ENCODE peak calls at places on chromosomes 4 and X, in nine cellular contexts. P is G401; O is anterior cingulate cortex; M is AG10803; Q is HFFc6; Y is T-helper 2 cell; E is HTR-8/SVneo; B is heart right ventricle; T is activated T-cell treated with anti-CD3 and anti-CD28 coated beads, Interleukin-2, amount 50 U/mL, for 48 hours. G is an unnamed sample.

GRCh38 chrX:107968623-107969022 is 13.5 kb downstream of the TEX13B start:
- DNase-seq in T (no peak), Q (no peak), O (no peak), E (no peak), M (no peak), Y (no peak), P (no peak), B (no peak), G (no peak)

GRCh38 chr4:55733874-55734437 is 85.6 kb upstream of the EXOC1L start:
- DNase-seq in O (no peak), T (no peak), Q (peak; percentile 10), Y (no peak), B (peak; percentile 16), M (peak; percentile 29), P (no peak), E (no peak), G (no peak)

GRCh38 chr4:15506464-15506863 is 36.8 kb downstream of the CC2D2A start:
- DNase-seq in M (peak; percentile 23), P (no peak), O (no peak), Y (no peak), T (no peak), E (no peak), B (no peak), Q (peak; percentile 36), G (peak; percentile 13)

GRCh38 chr4:18882468-18882867 is 860.9 kb upstream of the LCORL start:
- DNase-seq in T (no peak), M (peak; percentile 50), Q (peak; percentile 74), O (no peak), E (peak; percentile 51), B (no peak), Y (no peak), P (no peak), G (peak; percentile 12)

GRCh38 chr4:165208741-165209388 is 1.5 kb downstream of the KLHL2 start:
- DNase-seq in Y (no peak), O (no peak), Q (no peak), M (no peak), P (peak; percentile 63), T (peak; percentile 42), E (no peak), B (no peak), G (no peak)

GRCh38 chr4:72031868-72032619 is at the start of gene NPFFR2:
- DNase-seq in P (no peak), T (no peak), E (peak; percentile 4), O (peak; percentile 8), B (peak; percentile 4), Y (no peak), M (peak; percentile 28), Q (no peak), G (peak; percentile 8)

GRCh38 chr4:80090101-80090500 is 17.1 kb upstream of the ANTXR2 start:
- DNase-seq in M (no peak), E (no peak), Q (no peak), B (no peak), P (no peak), T (no peak), O (no peak), Y (no peak), G (no peak)

GRCh38 chr4:90181644-90182043 is 54.5 kb downstream of the CCSER1 start:
- DNase-seq in M (no peak), E (no peak), Q (no peak), P (no peak), T (no peak), Y (no peak), B (no peak), O (no peak), G (no peak)

GRCh38 chrX:132592880-132593279 is 104.0 kb upstream of the MBNL3 start:
- DNase-seq in Y (no peak), Q (no peak), B (no peak), T (no peak), E (no peak), M (peak; percentile 5), O (no peak), P (no peak), G (peak; percentile 8)

GRCh38 chrX:30898886-30899285 is 9.8 kb upstream of the TAB3 start:
- DNase-seq in Y (no peak), O (no peak), P (no peak), M (no peak), B (no peak), T (no peak), E (no peak), Q (no peak), G (no peak)

GRCh38 chr4:117893207-117893606 is 141.1 kb upstream of the NDST3 start:
- DNase-seq in Q (no peak), P (no peak), O (no peak), T (no peak), M (no peak), E (no peak), Y (no peak), B (no peak), G (no peak)

GRCh38 chr4:188147776-188148175 is 8.5 kb downstream of the TRIML1 start:
- DNase-seq in E (no peak), M (no peak), B (no peak), O (no peak), Y (no peak), Q (no peak), P (no peak), T (no peak), G (no peak)

GRCh38 chr4:2802618-2803531 is 10.0 kb downstream of the SH3BP2 start:
- DNase-seq in T (no peak), M (no peak), E (no peak), O (no peak), Y (no peak), B (no peak), P (no peak), Q (no peak), G (no peak)

GRCh38 chr4:37483610-37484009 is 202.6 kb downstream of the RELL1 start:
- DNase-seq in T (no peak), E (no peak), B (no peak), O (no peak), Y (no peak), P (no peak), M (no peak), Q (no peak), G (no peak)

GRCh38 chr4:7067147-7067522 is 729 bp downstream of the GRPEL1 start:
- DNase-seq in O (no peak), B (no peak), Y (no peak), E (no peak), M (no peak), Q (no peak), P (no peak), T (no peak), G (peak; percentile 46)

GRCh38 chrX:71253253-71254091 is 468 bp downstream of the ZMYM3 start:
- DNase-seq in B (peak; percentile 26), M (peak; percentile 32), P (peak; percentile 24), T (peak; percentile 57), E (peak; percentile 79), Q (no peak), O (no peak), Y (peak; percentile 3), G (peak; percentile 57)

GRCh38 chr4:110532901-110533589 is 57.1 kb downstream of the ENPEP start:
- DNase-seq in T (no peak), P (no peak), Q (no peak), E (no peak), Y (no peak), M (peak; percentile 78), O (no peak), B (no peak), G (no peak)

GRCh38 chr4:174828845-174829701 is at the start of gene GLRA3:
- DNase-seq in P (no peak), M (no peak), B (no peak), Y (no peak), Q (no peak), O (peak; percentile 76), T (peak; percentile 23), E (peak; percentile 48), G (peak; percentile 15)

GRCh38 chr4:36785965-36786364 is 458.6 kb upstream of the NWD2 start:
- DNase-seq in B (no peak), T (no peak), Y (no peak), O (no peak), P (no peak), E (no peak), Q (no peak), M (no peak), G (no peak)

GRCh38 chr4:34771632-34772031 is 1472.7 kb downstream of the ARAP2 start:
- DNase-seq in P (no peak), B (no peak), T (no peak), E (no peak), M (no peak), O (no peak), Q (no peak), Y (no peak), G (no peak)

GRCh38 chr4:4507923-4508322 is 33.9 kb downstream of the STX18 start:
- DNase-seq in M (no peak), Y (no peak), Q (no peak), B (no peak), O (no peak), E (no peak), P (no peak), T (no peak), G (no peak)

GRCh38 chrX:100995469-100995868 is 26.0 kb downstream of the ARL13A start:
- DNase-seq in B (no peak), Q (peak; percentile 88), Y (no peak), P (no peak), T (peak; percentile 62), O (no peak), M (peak; percentile 73), E (no peak), G (peak; percentile 69)

GRCh38 chr4:135508006-135508714 is 1306.6 kb upstream of the PABPC4L start:
- DNase-seq in B (no peak), M (no peak), E (peak; percentile 37), T (no peak), Y (no peak), Q (peak; percentile 78), O (no peak), P (no peak), G (peak; percentile 3)

GRCh38 chrX:110012818-110013484 is 10.0 kb downstream of the TMEM164 start:
- DNase-seq in P (no peak), B (no peak), E (no peak), M (no peak), Y (no peak), O (no peak), Q (no peak), T (no peak), G (no peak)

GRCh38 chr4:155879767-155880166 is 13.7 kb upstream of the ASIC5 start:
- DNase-seq in M (no peak), B (no peak), O (no peak), Y (no peak), T (no peak), E (no peak), Q (no peak), P (no peak), G (no peak)

GRCh38 chr4:2251795-2252529 is 9.9 kb downstream of the MXD4 start:
- DNase-seq in P (no peak), O (no peak), M (no peak), E (no peak), Q (no peak), B (no peak), Y (no peak), T (no peak), G (no peak)

GRCh38 chr4:102663073-102663472 is 97.7 kb downstream of the MANBA start:
- DNase-seq in E (peak; percentile 9), O (no peak), Q (peak; percentile 75), M (peak; percentile 79), T (no peak), B (no peak), P (no peak), Y (no peak), G (no peak)

GRCh38 chr4:118711047-118711446 is 25.9 kb downstream of the METTL14 start:
- DNase-seq in P (no peak), Q (no peak), B (no peak), T (no peak), M (peak; percentile 24), O (no peak), Y (no peak), E (no peak), G (no peak)

GRCh38 chrX:38754102-38754790 is 47.0 kb upstream of the MID1IP1 start:
- DNase-seq in M (peak; percentile 51), Y (peak; percentile 1), E (peak; percentile 11), P (peak; percentile 57), T (peak; percentile 43), Q (peak; percentile 26), B (peak; percentile 4), O (no peak), G (peak; percentile 45)

GRCh38 chr4:137531951-137532868 is at the start of gene PCDH18:
- DNase-seq in Q (peak; percentile 95), M (peak; percentile 98), E (peak; percentile 63), Y (no peak), O (peak; percentile 49), T (peak; percentile 16), B (peak; percentile 92), P (peak; percentile 46), G (peak; percentile 80)

GRCh38 chr4:63728480-63729177 is 680.6 kb downstream of the TECRL start:
- DNase-seq in M (no peak), Q (no peak), Y (no peak), E (no peak), O (no peak), B (no peak), T (no peak), P (no peak), G (no peak)

G was measured in AG08396.